ENCODE peak calls at places on chromosome 16, in nine cellular contexts. D, Y, F, A, S, Q, C, G and B are unnamed samples.

GRCh38 chr16:373848-374615 is 3.7 kb upstream of the MRPL28 start:
- DNase-seq in A (no peak), Y (no peak), G (no peak), Q (no peak), C (no peak), S (no peak), D (no peak), F (no peak), B (no peak)

GRCh38 chr16:16014329-16015224 is 65.2 kb downstream of the ABCC1 start:
- DNase-seq in F (no peak), C (no peak), S (peak; percentile 56), D (no peak), Y (peak; percentile 37), Q (no peak), G (peak; percentile 38), A (no peak), B (no peak)

GRCh38 chr16:26050489-26050888 is 358.7 kb downstream of the HS3ST4 start:
- DNase-seq in Q (no peak), S (no peak), D (no peak), F (no peak), A (no peak), C (no peak), Y (no peak), G (no peak), B (peak; percentile 59)

GRCh38 chr16:17572145-17572544 is 101.4 kb upstream of the XYLT1 start:
- DNase-seq in Y (no peak), Q (no peak), G (no peak), D (no peak), A (peak; percentile 14), F (no peak), S (no peak), C (no peak), B (no peak)

GRCh38 chr16:82735696-82736095 is 108.9 kb downstream of the CDH13 start:
- DNase-seq in Q (no peak), C (no peak), A (no peak), F (no peak), D (no peak), S (peak; percentile 24), G (no peak), Y (no peak), B (no peak)

GRCh38 chr16:12239953-12240485 is 263.5 kb downstream of the SNX29 start:
- DNase-seq in Q (no peak), C (no peak), A (no peak), Y (no peak), S (peak; percentile 66), G (peak; percentile 47), D (no peak), F (no peak), B (no peak)

GRCh38 chr16:19524356-19524865 is 669 bp downstream of the CCP110 start:
- DNase-seq in Q (no peak), C (peak; percentile 12), S (no peak), Y (no peak), F (peak; percentile 8), A (peak; percentile 21), G (peak; percentile 2), D (no peak), B (no peak)

GRCh38 chr16:77406680-77407079 is 28.2 kb downstream of the ADAMTS18 start:
- DNase-seq in C (no peak), S (peak; percentile 61), D (no peak), F (no peak), A (peak; percentile 24), Q (no peak), G (peak; percentile 41), Y (no peak), B (no peak)

GRCh38 chr16:30570621-30571443 is 682 bp downstream of the ZNF688 start:
- DNase-seq in D (peak; percentile 69), F (no peak), C (no peak), Q (no peak), A (peak; percentile 58), Y (no peak), G (no peak), S (peak; percentile 43), B (peak; percentile 76)

GRCh38 chr16:86363836-86364618 is 146.3 kb upstream of the FOXF1 start:
- DNase-seq in C (no peak), D (no peak), S (no peak), A (no peak), G (no peak), Y (no peak), F (no peak), Q (no peak), B (no peak)

GRCh38 chr16:88297178-88297720 is 85.5 kb upstream of the ZNF469 start:
- DNase-seq in D (no peak), A (no peak), Q (no peak), C (no peak), S (no peak), F (no peak), G (no peak), Y (no peak), B (no peak)

GRCh38 chr16:4313563-4314531 is 2.0 kb upstream of the GLIS2 start:
- DNase-seq in Q (peak; percentile 77), G (no peak), S (no peak), A (peak; percentile 86), F (peak; percentile 34), C (no peak), Y (peak; percentile 76), D (peak; percentile 85), B (peak; percentile 93)

GRCh38 chr16:87778830-87779579 is 13.2 kb upstream of the KLHDC4 start:
- DNase-seq in Q (peak; percentile 88), S (peak; percentile 96), A (peak; percentile 97), C (peak; percentile 88), Y (peak; percentile 94), G (peak; percentile 93), D (peak; percentile 96), F (peak; percentile 97), B (peak; percentile 99)

GRCh38 chr16:12079411-12079965 is 103.0 kb downstream of the SNX29 start:
- DNase-seq in S (no peak), Q (no peak), A (no peak), Y (no peak), D (peak; percentile 27), C (peak; percentile 46), F (no peak), G (no peak), B (no peak)

GRCh38 chr16:11136600-11136999 is 119.4 kb downstream of the SOCS1 start:
- DNase-seq in Y (no peak), D (no peak), A (no peak), S (peak; percentile 59), G (no peak), F (no peak), Q (no peak), C (no peak), B (no peak)

GRCh38 chr16:87541004-87541881 is 48.4 kb upstream of the ZCCHC14 start:
- DNase-seq in S (peak; percentile 75), G (peak; percentile 68), D (no peak), Y (no peak), C (no peak), Q (no peak), F (no peak), A (no peak), B (no peak)

GRCh38 chr16:46970089-46970488 is 3.4 kb downstream of the DNAJA2 start:
- DNase-seq in Q (no peak), C (no peak), S (peak; percentile 12), F (no peak), Y (no peak), A (no peak), D (no peak), G (no peak), B (no peak)

GRCh38 chr16:85329059-85329812 is 217.0 kb upstream of the CIBAR2 start:
- DNase-seq in D (no peak), F (no peak), G (peak; percentile 52), Y (no peak), C (no peak), S (peak; percentile 65), Q (no peak), A (peak; percentile 80), B (peak; percentile 90)

GRCh38 chr16:84218176-84218776 is 21.5 kb downstream of the KCNG4 start:
- DNase-seq in D (no peak), G (no peak), F (no peak), C (no peak), A (no peak), S (no peak), Y (no peak), Q (no peak), B (no peak)

GRCh38 chr16:9124444-9124843 is 33.0 kb downstream of the HAPSTR1 start:
- DNase-seq in D (no peak), Y (peak; percentile 22), C (no peak), S (no peak), F (no peak), Q (no peak), A (no peak), G (no peak), B (no peak)

GRCh38 chr16:57403965-57404817 is at the start of gene CCL17:
- DNase-seq in S (no peak), C (no peak), Y (no peak), D (no peak), Q (no peak), F (no peak), G (no peak), A (no peak), B (no peak)

GRCh38 chr16:29314292-29314934 is 92.1 kb downstream of the NPIPB11 start:
- DNase-seq in A (no peak), Y (no peak), G (no peak), F (no peak), Q (no peak), S (no peak), D (no peak), C (no peak), B (no peak)

GRCh38 chr16:86683441-86684194 is 105.3 kb downstream of the FOXL1 start:
- DNase-seq in Y (no peak), F (no peak), G (no peak), Q (no peak), D (no peak), C (no peak), S (no peak), A (no peak), B (no peak)

GRCh38 chr16:77459534-77460412 is 24.9 kb upstream of the ADAMTS18 start:
- DNase-seq in G (peak; percentile 27), C (no peak), Y (no peak), A (no peak), Q (no peak), S (peak; percentile 71), D (no peak), F (no peak), B (no peak)

GRCh38 chr16:55324491-55325447 is 766 bp downstream of the IRX6 start:
- DNase-seq in G (no peak), Q (no peak), F (no peak), Y (no peak), S (no peak), C (no peak), D (peak; percentile 74), A (peak; percentile 49), B (peak; percentile 77)

GRCh38 chr16:11612110-11612981 is 25.6 kb upstream of the LITAF start:
- DNase-seq in G (peak; percentile 45), S (peak; percentile 95), C (no peak), F (no peak), Y (peak; percentile 87), Q (no peak), A (peak; percentile 51), D (peak; percentile 90), B (peak; percentile 85)

GRCh38 chr16:87733190-87733589 is 32.6 kb downstream of the KLHDC4 start:
- DNase-seq in C (no peak), Q (no peak), F (no peak), S (no peak), A (no peak), Y (no peak), D (no peak), G (no peak), B (no peak)

GRCh38 chr16:85498607-85499006 is 114.5 kb upstream of the GSE1 start:
- DNase-seq in Y (no peak), G (no peak), C (no peak), F (no peak), A (no peak), S (no peak), D (no peak), Q (no peak), B (no peak)

GRCh38 chr16:54289242-54290051 is 2.9 kb upstream of the IRX3 start:
- DNase-seq in D (no peak), S (no peak), Y (no peak), A (peak; percentile 86), C (no peak), G (peak; percentile 5), F (no peak), Q (peak; percentile 15), B (peak; percentile 87)

GRCh38 chr16:2691491-2692248 is 9.3 kb downstream of the KCTD5 start:
- DNase-seq in Y (no peak), F (no peak), S (no peak), D (no peak), A (no peak), C (no peak), Q (no peak), G (no peak), B (no peak)

GRCh38 chr16:84599528-84600202 is 18.2 kb downstream of the COTL1 start:
- DNase-seq in G (peak; percentile 88), C (peak; percentile 43), D (peak; percentile 89), A (peak; percentile 93), S (peak; percentile 90), F (peak; percentile 87), Y (peak; percentile 64), Q (no peak), B (peak; percentile 94)